ENCODE peak calls at places on chromosomes 1 and 21, in six cellular contexts. K is GOT3; S is stimulated activated CD4-positive, alpha-beta T cell treated with anti-CD3 and anti-CD28 coated beads, Interleukin-1b, Interleukin-23, amount 100 ng/mL, for 1 hour; D is smooth muscle cell of the brain vasculature; I is COR-L47; O is osteocyte. H is an unnamed sample.

GRCh38 chr1:162151900-162152829 is 82.7 kb downstream of the NOS1AP start:
- DNase-seq in K (no peak), S (no peak), D (no peak), I (no peak), O (no peak), H (no peak)

GRCh38 chr1:162206749-162207635 is 137.5 kb downstream of the NOS1AP start:
- DNase-seq in K (no peak), S (no peak), D (no peak), I (peak), O (no peak), H (no peak)

GRCh38 chr1:94106716-94107115 is 14.2 kb downstream of the ABCA4 start:
- DNase-seq in K (no peak), S (no peak), D (no peak), I (no peak), O (no peak), H (no peak)

GRCh38 chr1:85465099-85465790 is at the start of gene DDAH1:
- DNase-seq in K (no peak), S (no peak), D (no peak), I (peak), O (no peak), H (peak)

GRCh38 chr1:220708929-220709801 is 19.0 kb downstream of the C1orf115 start:
- DNase-seq in K (no peak), S (no peak), D (no peak), I (no peak), O (no peak), H (no peak)

GRCh38 chr1:184891440-184891839 is 82.9 kb downstream of the NIBAN1 start:
- DNase-seq in K (no peak), S (no peak), D (no peak), I (no peak), O (no peak), H (no peak)

GRCh38 chr1:178941849-178942248 is 71.0 kb upstream of the ANGPTL1 start:
- DNase-seq in K (no peak), S (no peak), D (no peak), I (no peak), O (no peak), H (no peak)

GRCh38 chr21:35563885-35564451 is 496.4 kb downstream of the SETD4 start:
- DNase-seq in K (peak), S (no peak), D (peak), I (no peak), O (peak), H (no peak)

GRCh38 chr1:117092594-117092993 is 29.0 kb downstream of the TRIM45 start:
- DNase-seq in K (no peak), S (no peak), D (no peak), I (no peak), O (no peak), H (no peak)

GRCh38 chr1:154710091-154710490 is 102.1 kb upstream of the ADAR start:
- DNase-seq in K (no peak), S (no peak), D (no peak), I (no peak), O (no peak), H (no peak)

GRCh38 chr21:35796834-35797233 is 263.5 kb downstream of the SETD4 start:
- DNase-seq in K (no peak), S (no peak), D (no peak), I (peak), O (no peak), H (no peak)

GRCh38 chr1:67052741-67053534 is 1.0 kb downstream of the SLC35D1 start:
- DNase-seq in K (no peak), S (no peak), D (no peak), I (no peak), O (no peak), H (no peak)

GRCh38 chr21:44947111-44947929 is 7.5 kb downstream of the SLX9 start:
- DNase-seq in K (no peak), S (no peak), D (no peak), I (no peak), O (no peak), H (no peak)

GRCh38 chr1:229621663-229622062 is 4.3 kb downstream of the TAF5L start:
- DNase-seq in K (no peak), S (no peak), D (no peak), I (no peak), O (no peak), H (no peak)

GRCh38 chr1:109632671-109633346 is 13.2 kb downstream of the AMPD2 start:
- DNase-seq in K (no peak), S (no peak), D (no peak), I (peak), O (no peak), H (no peak)

GRCh38 chr1:112172294-112172882 is 182.9 kb upstream of the KCND3 start:
- DNase-seq in K (no peak), S (no peak), D (no peak), I (no peak), O (no peak), H (no peak)

GRCh38 chr21:42561742-42562141 is 48.1 kb downstream of the SLC37A1 start:
- DNase-seq in K (no peak), S (no peak), D (no peak), I (peak), O (no peak), H (no peak)

GRCh38 chr21:38505654-38506523 is 7.6 kb upstream of the ERG start:
- DNase-seq in K (no peak), S (no peak), D (peak), I (peak), O (no peak), H (no peak)

GRCh38 chr1:46812065-46812750 is 13.4 kb downstream of the CYP4B1 start:
- DNase-seq in K (no peak), S (no peak), D (no peak), I (no peak), O (peak), H (no peak)

GRCh38 chr1:30377230-30378022 is 346.0 kb downstream of the MATN1 start:
- DNase-seq in K (no peak), S (no peak), D (no peak), I (no peak), O (peak), H (no peak)

GRCh38 chr1:111399792-111400610 is 27.5 kb downstream of the OVGP1 start:
- DNase-seq in K (no peak), S (no peak), D (peak), I (peak), O (no peak), H (no peak)

GRCh38 chr1:61341426-61341825 is 259.1 kb downstream of the NFIA start:
- DNase-seq in K (no peak), S (no peak), D (no peak), I (no peak), O (no peak), H (no peak)

GRCh38 chr1:38758824-38759223 is 100.7 kb downstream of the RRAGC start:
- DNase-seq in K (no peak), S (no peak), D (no peak), I (no peak), O (no peak), H (no peak)

GRCh38 chr1:50421366-50421748 is 1.9 kb downstream of the DMRTA2 start:
- DNase-seq in K (no peak), S (no peak), D (no peak), I (no peak), O (no peak), H (no peak)

GRCh38 chr1:22563671-22564612 is 653 bp downstream of the EPHA8 start:
- DNase-seq in K (no peak), S (no peak), D (no peak), I (no peak), O (no peak), H (no peak)

GRCh38 chr21:26806734-26807372 is 38.4 kb downstream of the ADAMTS1 start:
- DNase-seq in K (no peak), S (no peak), D (no peak), I (no peak), O (no peak), H (no peak)

GRCh38 chr1:116176306-116176789 is 65.1 kb downstream of the MAB21L3 start:
- DNase-seq in K (no peak), S (no peak), D (no peak), I (no peak), O (no peak), H (no peak)

GRCh38 chr1:235910357-235911299 is 43.9 kb upstream of the LYST start:
- DNase-seq in K (peak), S (no peak), D (peak), I (no peak), O (no peak), H (peak)

GRCh38 chr1:47682786-47683350 is 245.0 kb downstream of the FOXD2 start:
- DNase-seq in K (no peak), S (no peak), D (no peak), I (no peak), O (peak), H (no peak)

GRCh38 chr21:44583800-44584147 is 3.4 kb upstream of the KRTAP10-5 start:
- DNase-seq in K (no peak), S (no peak), D (no peak), I (peak), O (no peak), H (no peak)

GRCh38 chr21:44871576-44872265 is 1.8 kb downstream of the PTTG1IP start:
- DNase-seq in K (no peak), S (no peak), D (no peak), I (no peak), O (no peak), H (no peak)

GRCh38 chr1:33256335-33256700 is at the start of gene ZNF362:
- DNase-seq in K (no peak), S (peak), D (no peak), I (peak), O (peak), H (no peak)